ENCODE peak calls at places on chromosomes 3 and 15, in five cellular contexts. T is activated B cell treated with CpG ODN at 0.5 μM for 24 hours, F is foreskin fibroblast, V is esophagus squamous epithelium, Y is BJ. R is an unnamed sample.

GRCh38 chr3:14608298-14608697 is 43.3 kb upstream of the CCDC174 start:
- DNase-seq in V (no peak), T (no peak), F (no peak), Y (no peak), R (no peak)

GRCh38 chr3:107740992-107741896 is 218.5 kb downstream of the BBX start:
- DNase-seq in Y (no peak), V (no peak), T (no peak), F (peak), R (no peak)

GRCh38 chr3:126364130-126364695 is 7.0 kb upstream of the KLF15 start:
- DNase-seq in T (no peak), V (no peak), F (no peak), Y (no peak), R (no peak)

GRCh38 chr3:126106336-126107202 is 22.6 kb upstream of the SLC41A3 start:
- DNase-seq in Y (no peak), F (no peak), V (no peak), T (no peak), R (no peak)

GRCh38 chr15:73941871-73942635 is 15.8 kb downstream of the LOXL1 start:
- DNase-seq in T (no peak), Y (no peak), V (no peak), F (no peak), R (no peak)

GRCh38 chr3:138213373-138214085 is 26.4 kb downstream of the ARMC8 start:
- DNase-seq in V (no peak), Y (no peak), F (no peak), T (no peak), R (no peak)

GRCh38 chr15:37088436-37088835 is 11.9 kb downstream of the MEIS2 start:
- DNase-seq in Y (no peak), F (no peak), T (no peak), V (no peak), R (no peak)

GRCh38 chr3:84547971-84548970 is 410.5 kb upstream of the CADM2 start:
- DNase-seq in V (no peak), T (no peak), F (peak), Y (no peak), R (no peak)

GRCh38 chr15:68025860-68026424 is 28.2 kb upstream of the PIAS1 start:
- DNase-seq in Y (peak), F (no peak), T (no peak), V (no peak), R (no peak)

DNA sequence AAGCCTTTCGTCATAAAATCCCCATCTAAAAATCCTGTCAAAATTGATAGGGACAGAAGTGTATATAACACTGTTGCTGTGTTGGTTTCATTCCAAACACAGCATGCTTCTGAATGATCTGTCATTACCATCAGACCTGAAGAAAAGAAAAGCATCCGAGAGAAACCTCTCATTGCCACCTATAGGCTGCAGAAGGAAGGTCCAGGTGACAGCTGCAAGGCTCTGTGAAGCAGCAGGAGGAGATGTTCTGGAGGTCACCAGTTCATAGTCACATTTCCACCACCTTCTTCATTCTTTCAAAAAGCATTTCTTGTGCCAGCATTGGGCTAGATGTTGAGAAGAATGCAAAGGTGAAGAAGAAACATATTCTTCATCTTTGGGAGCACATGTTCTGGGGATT is 503.7 kb upstream of the NR2F2 start:
- DNase-seq in T (no peak), V (no peak), F (no peak), Y (no peak), R (no peak)
- TF ChIP-seq CTCF in T (no peak), V (no peak), F (no peak), Y (no peak), R (no peak)

GRCh38 chr3:163476179-163476578 is 1602.1 kb downstream of the SI start:
- DNase-seq in T (no peak), F (no peak), Y (no peak), V (no peak), R (no peak)
- TF ChIP-seq CTCF in T (no peak), F (no peak), Y (no peak), V (no peak), R (no peak)

DNA sequence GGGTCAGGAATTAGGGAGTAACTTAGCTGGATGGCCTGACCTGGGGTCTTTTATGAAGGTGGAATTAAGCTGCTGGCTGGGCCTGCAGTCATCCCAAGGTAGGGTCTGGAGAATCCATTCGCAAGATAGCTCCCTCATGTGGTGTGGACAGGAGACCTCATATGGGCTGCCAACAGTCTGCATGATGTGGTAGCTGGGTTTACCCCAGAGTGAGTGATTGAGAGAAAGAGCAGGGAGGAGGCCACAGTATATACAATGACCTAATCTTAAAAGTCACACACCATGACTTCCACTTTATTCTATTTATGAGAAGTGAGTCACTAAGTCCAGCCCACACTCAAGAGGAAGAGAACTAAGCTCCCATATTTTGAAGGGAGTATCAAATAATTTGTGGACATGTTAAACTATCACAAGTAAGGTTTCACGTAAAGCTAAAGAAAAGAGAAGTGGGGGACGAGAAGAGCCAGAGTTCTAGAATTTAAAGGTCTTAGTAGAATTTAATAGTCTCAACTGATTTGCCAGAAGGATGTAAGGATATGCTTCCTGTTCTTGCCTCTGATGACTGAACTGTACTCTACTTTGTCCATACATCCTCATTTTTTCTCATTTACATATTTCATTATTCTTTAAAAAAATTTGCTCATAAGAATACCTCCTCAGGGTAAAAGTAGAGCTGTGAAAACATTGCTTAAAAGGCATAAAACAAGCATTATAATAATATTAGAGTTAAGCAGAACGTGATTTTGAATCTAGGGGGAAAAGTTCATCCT is 184.4 kb downstream of the PEX5L start:
- DNase-seq in T (no peak), F (peak), Y (no peak), V (no peak), R (no peak)
- TF ChIP-seq CTCF in T (no peak), F (no peak), Y (no peak), V (no peak), R (no peak)

GRCh38 chr3:155957412-155957880 is 87.0 kb downstream of the GMPS start:
- DNase-seq in Y (no peak), F (no peak), V (no peak), T (no peak), R (no peak)
- TF ChIP-seq CTCF in Y (no peak), F (no peak), V (no peak), T (no peak), R (no peak)

GRCh38 chr15:66587020-66587419 is 21.2 kb upstream of the LCTL start:
- DNase-seq in V (no peak), Y (no peak), F (no peak), T (no peak), R (no peak)

GRCh38 chr15:66587749-66588148 is 22.0 kb upstream of the LCTL start:
- DNase-seq in T (no peak), V (no peak), Y (no peak), F (no peak), R (no peak)

GRCh38 chr15:66588971-66589370 is 23.2 kb upstream of the LCTL start:
- DNase-seq in Y (no peak), T (no peak), F (no peak), V (no peak), R (no peak)

GRCh38 chr15:66590435-66590834 is 24.6 kb upstream of the LCTL start:
- DNase-seq in T (no peak), V (no peak), F (no peak), Y (no peak), R (no peak)

GRCh38 chr15:66588537-66588936 is 22.7 kb upstream of the LCTL start:
- DNase-seq in V (no peak), Y (no peak), T (no peak), F (no peak), R (no peak)
- TF ChIP-seq CTCF in V (no peak), Y (peak), T (no peak), F (no peak), R (no peak)

DNA sequence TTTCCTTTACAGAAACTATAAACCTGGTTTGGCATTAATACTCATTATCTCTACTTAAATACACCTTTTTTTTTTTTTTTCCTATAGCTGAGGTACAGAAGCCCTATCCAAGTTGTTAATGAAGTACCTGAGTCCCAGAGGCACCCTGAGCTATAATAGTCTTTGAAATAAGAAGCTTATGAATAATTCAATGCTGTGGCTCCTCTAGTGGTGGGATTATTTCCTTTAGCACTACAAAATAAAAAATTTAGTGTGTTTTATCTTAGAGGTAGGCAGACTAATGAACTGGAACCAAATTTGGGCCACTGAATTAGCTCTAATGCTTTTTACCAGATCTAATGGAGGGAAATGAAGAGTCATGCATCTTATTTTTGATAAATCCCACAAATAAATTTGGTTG is 611.9 kb downstream of the EDEM1 start:
- DNase-seq in Y (no peak), T (no peak), V (no peak), F (no peak), R (no peak)
- TF ChIP-seq CTCF in Y (no peak), T (no peak), V (no peak), F (no peak), R (peak)

DNA sequence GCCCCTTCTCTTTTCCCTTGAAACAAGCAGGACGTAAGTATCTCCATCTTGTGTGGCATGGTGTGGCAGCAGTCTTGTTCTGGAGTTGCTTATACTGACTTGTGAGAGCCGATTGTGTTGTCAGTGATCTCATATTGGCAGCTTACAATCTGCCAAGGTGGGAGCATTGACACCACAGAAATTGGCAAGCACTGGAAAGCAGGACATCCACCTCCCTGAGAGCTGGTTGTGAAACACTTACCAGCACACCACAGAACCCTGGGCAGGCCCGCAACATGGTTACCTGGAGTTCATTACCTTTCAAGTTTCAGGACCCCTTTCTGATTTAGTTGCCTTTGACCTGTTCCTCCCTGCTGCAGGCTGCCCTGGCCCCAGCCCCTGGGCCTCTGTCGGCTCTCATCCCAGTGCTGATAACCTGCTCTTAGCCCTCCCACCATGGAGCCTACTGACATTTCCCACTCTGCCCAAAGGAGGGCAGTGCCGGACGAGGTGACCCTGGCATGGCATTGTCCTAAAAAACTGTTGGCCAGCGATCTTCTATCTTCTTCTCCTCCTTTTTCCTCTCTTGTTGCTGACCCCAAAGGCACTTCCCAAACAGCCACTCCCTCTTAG is 10.6 kb upstream of the ATP2B2 start:
- DNase-seq in T (peak), V (no peak), F (no peak), Y (no peak), R (no peak)
- TF ChIP-seq CTCF in T (no peak), V (no peak), F (no peak), Y (no peak), R (no peak)

GRCh38 chr15:48087844-48088243 is 32.9 kb upstream of the SLC24A5 start:
- DNase-seq in Y (no peak), T (no peak), V (no peak), F (no peak), R (no peak)

GRCh38 chr15:48086162-48086561 is 34.6 kb upstream of the SLC24A5 start:
- DNase-seq in V (no peak), F (peak), Y (no peak), T (no peak), R (no peak)

GRCh38 chr15:48089664-48090063 is 31.1 kb upstream of the SLC24A5 start:
- DNase-seq in Y (no peak), T (no peak), F (no peak), V (no peak), R (no peak)

GRCh38 chr15:48086582-48086981 is 34.2 kb upstream of the SLC24A5 start:
- DNase-seq in V (no peak), F (peak), T (no peak), Y (no peak), R (no peak)

DNA sequence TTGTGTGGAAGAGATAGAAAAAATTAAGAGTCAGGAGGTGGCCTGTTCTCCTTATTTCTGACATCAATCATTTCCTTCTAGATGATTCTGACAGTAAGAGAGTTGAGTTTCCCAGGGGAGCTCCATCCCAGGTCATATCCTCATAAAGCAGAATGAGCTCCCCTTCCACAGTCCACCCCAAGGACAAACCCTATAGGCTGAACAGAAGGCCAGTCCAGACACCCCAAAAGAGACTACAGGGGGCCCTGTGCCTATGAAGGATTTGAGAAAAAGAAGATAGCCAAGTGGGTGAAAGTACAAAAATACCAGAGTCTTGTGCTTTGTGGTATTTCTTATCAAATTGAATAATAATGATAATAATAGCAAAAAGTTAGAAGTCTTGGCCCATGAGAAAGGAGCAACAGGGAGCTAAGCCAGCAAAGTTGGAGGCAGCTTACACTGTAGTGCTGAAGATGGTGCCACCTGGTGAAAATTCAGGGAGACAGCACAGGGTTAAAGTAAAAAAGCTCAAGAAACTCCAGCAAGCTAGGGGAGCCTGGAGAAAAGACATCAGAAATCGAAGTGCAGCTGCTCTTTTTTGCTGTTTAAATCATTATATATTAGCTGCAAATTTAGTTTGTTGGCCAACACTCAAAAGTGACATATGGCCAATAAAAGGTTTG is 35.9 kb upstream of the SLC24A5 start:
- DNase-seq in V (no peak), F (peak), Y (no peak), T (no peak), R (no peak)
- TF ChIP-seq CTCF in V (no peak), F (peak), Y (peak), T (no peak), R (no peak)